ENCODE peak calls at places on chromosomes 2 and 18, in five cellular contexts. U, H, K, A and X are unnamed samples.

GRCh38 chr2:239195318-239195871 is 205.4 kb downstream of the HDAC4 start:
- DNase-seq in U (no peak), H (no peak), K (no peak), A (no peak), X (no peak)

GRCh38 chr2:55805662-55806061 is 112.0 kb upstream of the PNPT1 start:
- DNase-seq in U (no peak), H (no peak), K (no peak), A (no peak), X (no peak)

GRCh38 chr2:100425573-100426383 is 8.3 kb upstream of the CHST10 start:
- DNase-seq in U (no peak), H (no peak), K (no peak), A (no peak), X (no peak)

GRCh38 chr2:47072018-47072691 is 83.0 kb downstream of the STPG4 start:
- DNase-seq in U (peak), H (no peak), K (no peak), A (peak), X (no peak)

GRCh38 chr2:164693390-164693789 is 72.1 kb upstream of the GRB14 start:
- DNase-seq in U (no peak), H (no peak), K (no peak), A (no peak), X (no peak)

GRCh38 chr2:136183095-136183494 is 65.1 kb upstream of the CXCR4 start:
- DNase-seq in U (no peak), H (no peak), K (no peak), A (no peak), X (no peak)

GRCh38 chr2:118202707-118203303 is 114.5 kb downstream of the INSIG2 start:
- DNase-seq in U (peak), H (no peak), K (peak), A (peak), X (peak)

GRCh38 chr2:71226391-71226964 is 425 bp downstream of the PAIP2B start:
- DNase-seq in U (no peak), H (no peak), K (no peak), A (peak), X (peak)

GRCh38 chr2:59354498-59354897 is 1113.4 kb upstream of the FANCL start:
- DNase-seq in U (no peak), H (no peak), K (no peak), A (no peak), X (no peak)

GRCh38 chr2:183532514-183532913 is 408.3 kb downstream of the NUP35 start:
- DNase-seq in U (peak), H (no peak), K (no peak), A (no peak), X (no peak)

GRCh38 chr2:61793389-61793836 is 60.4 kb downstream of the FAM161A start:
- DNase-seq in U (peak), H (no peak), K (peak), A (peak), X (peak)

GRCh38 chr2:222903234-222904220 is 42.7 kb downstream of the ACSL3 start:
- DNase-seq in U (peak), H (no peak), K (peak), A (peak), X (peak)

GRCh38 chr18:78831603-78832002 is 148.0 kb upstream of the SALL3 start:
- DNase-seq in U (no peak), H (no peak), K (no peak), A (no peak), X (no peak)

GRCh38 chr2:158624071-158624470 is 167.3 kb downstream of the PKP4 start:
- DNase-seq in U (no peak), H (no peak), K (no peak), A (no peak), X (no peak)

GRCh38 chr2:169081551-169081950 is 12.2 kb downstream of the DHRS9 start:
- DNase-seq in U (no peak), H (no peak), K (no peak), A (no peak), X (no peak)

GRCh38 chr2:69731147-69731546 is 10.8 kb upstream of the ANXA4 start:
- DNase-seq in U (no peak), H (no peak), K (no peak), A (no peak), X (no peak)

GRCh38 chr2:69725706-69726360 is 16.1 kb upstream of the ANXA4 start:
- DNase-seq in U (no peak), H (no peak), K (no peak), A (no peak), X (no peak)

GRCh38 chr2:69733338-69734039 is 8.4 kb upstream of the ANXA4 start:
- DNase-seq in U (no peak), H (no peak), K (no peak), A (peak), X (no peak)

GRCh38 chr2:69731575-69731974 is 10.4 kb upstream of the ANXA4 start:
- DNase-seq in U (no peak), H (no peak), K (no peak), A (no peak), X (no peak)

GRCh38 chr2:69729266-69729665 is 12.7 kb upstream of the ANXA4 start:
- DNase-seq in U (no peak), H (no peak), K (no peak), A (no peak), X (no peak)
- H3K4me3 ChIP-seq in U (no peak), H (no peak), K (no peak), A (no peak), X (no peak)

GRCh38 chr18:22185298-22185697 is 15.9 kb downstream of the GATA6 start:
- DNase-seq in U (no peak), H (no peak), K (no peak), A (no peak), X (peak)
- H3K4me3 ChIP-seq in U (no peak), H (no peak), K (no peak), A (no peak), X (no peak)

DNA sequence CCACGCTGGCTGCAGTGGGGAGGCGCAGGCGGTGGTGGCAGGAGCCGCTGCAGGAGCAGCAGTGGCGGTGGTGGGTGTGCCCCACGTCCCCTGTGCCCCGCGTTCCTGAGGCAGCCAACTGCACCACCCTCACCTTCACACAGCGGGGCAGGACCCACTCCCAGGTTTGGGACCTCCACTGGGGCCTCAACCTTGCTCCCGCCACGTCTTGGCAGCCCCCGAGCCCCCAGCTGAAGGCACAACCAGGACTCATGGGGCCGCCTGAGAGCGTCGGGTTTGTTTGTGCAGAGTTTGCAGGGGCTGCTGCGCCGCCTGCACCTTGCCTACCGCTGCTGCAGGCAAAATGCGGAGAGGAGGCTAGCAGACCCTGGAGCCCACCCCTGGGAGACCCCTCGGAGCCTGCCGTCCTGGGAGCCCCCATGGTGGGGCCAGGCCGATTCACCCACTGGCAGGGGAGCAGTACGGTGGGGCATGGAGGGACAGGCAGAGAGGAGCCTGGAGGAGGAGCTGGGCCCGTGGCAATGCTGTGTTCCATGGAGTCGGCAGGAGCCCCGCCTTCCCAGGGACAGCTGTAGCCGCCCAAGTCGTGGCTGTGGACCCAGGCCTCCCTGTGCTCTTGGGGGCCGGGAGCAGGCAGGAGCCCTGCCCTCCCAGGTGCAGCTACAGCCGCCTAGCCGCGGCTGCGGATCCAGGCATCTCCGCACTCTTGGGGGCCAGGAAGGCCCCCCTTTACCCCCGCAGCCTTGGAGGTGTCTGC is 14.7 kb upstream of the EML6 start:
- DNase-seq in U (no peak), H (no peak), K (peak), A (peak), X (peak)
- H3K4me3 ChIP-seq in U (peak), H (peak), K (peak), A (peak), X (peak)

DNA sequence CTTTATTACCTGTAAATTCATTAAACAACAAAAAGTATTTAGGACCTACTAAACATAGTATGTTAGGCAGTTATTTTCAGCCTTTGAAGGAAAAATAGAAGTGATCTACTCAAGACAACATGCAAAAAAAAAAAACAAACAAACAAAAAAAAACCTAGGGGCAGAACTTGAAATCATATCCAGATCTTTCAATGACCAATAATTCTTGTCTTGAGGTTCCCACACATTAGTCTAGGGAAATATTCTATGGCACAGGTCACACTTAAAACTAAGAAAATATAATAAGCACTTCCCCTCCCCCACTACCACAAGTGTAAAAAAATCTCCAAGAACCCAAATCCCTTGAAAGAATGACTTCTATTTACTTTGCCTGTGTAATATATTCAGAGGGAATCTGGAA is 3.6 kb downstream of the PELI1 start:
- DNase-seq in U (no peak), H (no peak), K (no peak), A (no peak), X (peak)
- H3K4me3 ChIP-seq in U (no peak), H (no peak), K (no peak), A (peak), X (no peak)